ENCODE peak calls at places on chromosomes 3 and 15, in ten cellular contexts. K, J, E, F, X, O, L, U, N and D are unnamed samples.

GRCh38 chr15:68380456-68380855 is 51.5 kb downstream of the ITGA11 start:
- DNase-seq in F (no peak), J (no peak), X (no peak), U (no peak), O (no peak), K (no peak), E (no peak), N (no peak), L (no peak), D (no peak)

GRCh38 chr15:51499379-51499976 is 123.1 kb downstream of the DMXL2 start:
- DNase-seq in N (no peak), O (peak; percentile 45), U (peak; percentile 26), X (peak; percentile 3), L (peak; percentile 66), E (peak; percentile 76), F (peak; percentile 48), K (peak; percentile 15), J (no peak), D (no peak)

GRCh38 chr15:78047631-78048409 is 29.7 kb downstream of the TBC1D2B start:
- DNase-seq in X (no peak), E (no peak), U (peak; percentile 68), O (peak; percentile 98), N (no peak), L (peak; percentile 79), K (no peak), F (peak; percentile 74), J (no peak), D (peak; percentile 66)

GRCh38 chr15:65578904-65579728 is 31.8 kb downstream of the INTS14 start:
- DNase-seq in L (no peak), J (no peak), U (peak; percentile 8), F (peak; percentile 17), K (no peak), N (no peak), O (no peak), E (peak; percentile 19), X (no peak), D (no peak)

GRCh38 chr3:146536681-146537080 is 7.7 kb downstream of the PLSCR1 start:
- DNase-seq in L (peak; percentile 76), N (no peak), X (no peak), K (no peak), E (no peak), F (peak; percentile 83), O (no peak), J (no peak), U (no peak), D (no peak)

GRCh38 chr3:68809596-68809995 is 122.8 kb downstream of the TAFA4 start:
- DNase-seq in U (no peak), J (no peak), E (no peak), F (no peak), N (no peak), L (no peak), O (no peak), K (no peak), X (no peak), D (no peak)

GRCh38 chr3:13707456-13707855 is 158.5 kb downstream of the FBLN2 start:
- DNase-seq in U (no peak), F (no peak), X (no peak), J (no peak), L (no peak), K (no peak), E (no peak), N (no peak), O (no peak), D (no peak)

GRCh38 chr3:59052803-59053411 is 3.1 kb upstream of the CFAP20DC start:
- DNase-seq in L (peak; percentile 68), O (peak; percentile 25), E (peak; percentile 63), X (no peak), F (peak; percentile 53), J (no peak), K (peak; percentile 3), N (no peak), U (peak; percentile 19), D (no peak)

GRCh38 chr3:193016437-193016887 is 98.8 kb upstream of the MB21D2 start:
- DNase-seq in F (peak; percentile 50), E (peak; percentile 52), U (no peak), L (peak; percentile 46), K (no peak), O (no peak), N (no peak), J (peak; percentile 67), X (no peak), D (no peak)

GRCh38 chr3:43817081-43817480 is 126.3 kb downstream of the ABHD5 start:
- DNase-seq in N (no peak), O (no peak), E (no peak), J (no peak), X (no peak), U (no peak), L (no peak), K (no peak), F (no peak), D (no peak)

GRCh38 chr3:65402597-65402996 is 636.1 kb downstream of the MAGI1 start:
- DNase-seq in J (no peak), E (peak; percentile 79), L (peak; percentile 60), F (peak; percentile 88), K (peak; percentile 63), O (peak; percentile 15), U (peak; percentile 12), X (peak; percentile 78), N (no peak), D (no peak)

DNA sequence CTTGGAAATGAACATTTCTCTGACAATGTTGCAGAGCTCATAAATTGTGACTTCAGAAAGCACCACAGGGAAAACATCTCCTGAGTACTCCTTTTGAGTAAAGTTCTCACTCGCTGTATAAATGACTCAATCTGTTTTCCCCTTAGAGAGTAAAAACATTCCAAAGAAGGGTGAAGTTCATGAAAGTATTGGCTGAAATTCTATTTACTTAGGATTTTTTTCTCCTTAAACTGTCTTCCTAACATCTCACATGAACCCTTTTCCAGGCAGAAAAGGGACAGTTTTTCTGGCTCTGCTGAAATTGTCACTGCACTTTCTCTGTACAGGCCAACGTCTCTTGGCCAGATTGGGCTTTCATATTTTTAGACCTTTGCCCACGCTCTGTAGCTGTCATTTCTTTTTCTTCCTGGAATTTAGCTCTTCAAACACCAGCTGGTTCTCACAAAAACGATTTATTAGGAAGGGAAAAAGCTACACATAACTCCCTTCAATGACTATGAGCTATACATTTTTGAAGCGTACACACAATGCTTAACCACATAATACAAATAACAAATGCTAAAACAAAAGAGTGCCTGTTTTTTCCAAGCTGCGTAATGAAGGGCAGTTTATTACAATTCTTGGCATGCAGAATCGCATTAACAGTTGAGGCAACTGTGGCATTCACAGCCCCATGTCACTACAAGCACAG is 216.1 kb downstream of the ATP8B4 start:
- DNase-seq in F (peak; percentile 78), O (no peak), U (peak; percentile 6), J (no peak), E (no peak), N (no peak), L (peak; percentile 80), K (no peak), X (peak; percentile 67), D (no peak)
- H3K4me3 ChIP-seq in F (no peak overlapping the region), O (no peak overlapping the region), U (no peak overlapping the region), J (no peak overlapping the region), E (no peak overlapping the region), N (no peak overlapping the region), L (no peak overlapping the region), K (no peak overlapping the region), X (no peak overlapping the region), D (no peak overlapping the region)

GRCh38 chr3:12396475-12396874 is 87.8 kb upstream of the TSEN2 start:
- DNase-seq in K (no peak), O (peak; percentile 50), L (no peak), U (no peak), F (no peak), X (no peak), J (no peak), E (no peak), N (no peak), D (no peak)

GRCh38 chr3:12405432-12406272 is 78.6 kb upstream of the TSEN2 start:
- DNase-seq in F (peak; percentile 95), J (peak; percentile 75), X (no peak), U (peak; percentile 38), N (no peak), L (peak; percentile 97), O (peak; percentile 77), E (peak; percentile 37), K (peak; percentile 86), D (no peak)

GRCh38 chr3:12401208-12401607 is 83.1 kb upstream of the TSEN2 start:
- DNase-seq in F (no peak), O (peak; percentile 10), K (no peak), J (no peak), E (no peak), N (no peak), L (no peak), U (no peak), X (no peak), D (no peak)

GRCh38 chr3:12399226-12399625 is 85.1 kb upstream of the TSEN2 start:
- DNase-seq in X (no peak), J (no peak), E (no peak), F (no peak), K (no peak), N (no peak), L (no peak), U (no peak), O (peak; percentile 37), D (no peak)

GRCh38 chr3:12400795-12401194 is 83.5 kb upstream of the TSEN2 start:
- DNase-seq in E (no peak), O (peak; percentile 3), N (no peak), L (peak; percentile 79), F (peak; percentile 84), J (no peak), X (no peak), K (peak; percentile 32), U (no peak), D (no peak)
- H3K4me3 ChIP-seq in E (no peak overlapping the region), O (no peak overlapping the region), N (no peak overlapping the region), L (no peak overlapping the region), F (no peak overlapping the region), J (no peak overlapping the region), X (no peak overlapping the region), K (no peak overlapping the region), U (no peak overlapping the region), D (no peak overlapping the region)

DNA sequence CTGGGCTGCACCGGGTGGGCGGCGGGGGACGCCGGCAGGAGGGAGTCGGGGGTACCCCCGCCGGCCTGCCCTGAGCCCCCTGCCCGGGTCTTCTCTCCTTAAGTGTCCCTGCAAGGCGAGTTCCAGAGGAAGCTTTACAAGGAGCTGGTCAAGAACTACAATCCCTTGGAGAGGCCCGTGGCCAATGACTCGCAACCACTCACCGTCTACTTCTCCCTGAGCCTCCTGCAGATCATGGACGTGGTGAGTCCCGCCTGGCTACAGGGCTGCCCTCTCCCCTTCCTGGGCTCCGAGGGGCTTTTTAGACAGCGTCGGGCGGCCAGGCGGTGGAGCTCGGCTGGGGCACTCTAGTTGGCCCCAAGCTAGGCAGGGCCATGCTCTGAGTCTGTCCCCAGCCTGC is 480 bp downstream of the CHRNA7 start:
- DNase-seq in F (peak; percentile 2), J (no peak), U (no peak), K (no peak), N (no peak), L (no peak), O (peak; percentile 9), E (peak; percentile 52), X (no peak), D (no peak)
- H3K4me3 ChIP-seq in F (peak overlapping the region; percentile 24), J (peak overlapping the region; percentile 73), U (peak overlapping the region; percentile 30), K (peak overlapping the region; percentile 52), N (no peak overlapping the region), L (no peak overlapping the region), O (no peak overlapping the region), E (peak overlapping the region; percentile 76), X (no peak overlapping the region), D (no peak overlapping the region)

GRCh38 chr15:39582286-39582976 is 1.6 kb downstream of the THBS1 start:
- DNase-seq in X (peak; percentile 80), L (peak; percentile 79), U (peak; percentile 41), K (no peak), J (no peak), N (no peak), O (no peak), F (peak; percentile 25), E (no peak), D (no peak)
- H3K4me3 ChIP-seq in X (peak overlapping the region; percentile 68), L (peak overlapping the region; percentile 91), U (peak overlapping the region; percentile 65), K (peak overlapping the region; percentile 99), J (peak overlapping the region; percentile 78), N (no peak overlapping the region), O (no peak overlapping the region), F (peak overlapping the region; percentile 68), E (no peak overlapping the region), D (no peak overlapping the region)